ENCODE peak calls at places on chromosome 3, in five cellular contexts. J is vagina, Y is GM12892, X is adrenal gland, N is erythroblast. V is an unnamed sample.

GRCh38 chr3:184889312-184889904 is 77.4 kb downstream of the VPS8 start:
- DNase-seq in J (no peak), Y (no peak), X (no peak), N (no peak), V (no peak)

GRCh38 chr3:47057212-47057671 is 77.8 kb downstream of the NBEAL2 start:
- DNase-seq in J (no peak), Y (peak; percentile 10), X (no peak), N (no peak), V (no peak)

GRCh38 chr3:22585504-22585903 is 617.6 kb upstream of the UBE2E2 start:
- DNase-seq in J (no peak), Y (no peak), X (no peak), N (peak; percentile 67), V (no peak)

GRCh38 chr3:27721717-27722564 is at the start of gene EOMES:
- DNase-seq in J (no peak), Y (no peak), X (no peak), N (peak; percentile 50), V (peak; percentile 42)

GRCh38 chr3:43180027-43180426 is 74.1 kb upstream of the POMGNT2 start:
- DNase-seq in J (no peak), Y (no peak), X (peak; percentile 64), N (no peak), V (peak; percentile 45)

GRCh38 chr3:126107203-126107939 is 23.4 kb upstream of the SLC41A3 start:
- DNase-seq in J (peak; percentile 54), Y (peak; percentile 10), X (peak; percentile 41), N (no peak), V (no peak)

GRCh38 chr3:146390967-146391366 is 78.4 kb downstream of the PLSCR2 start:
- DNase-seq in J (no peak), Y (no peak), X (no peak), N (no peak), V (no peak)

GRCh38 chr3:69081583-69082262 is 1.6 kb upstream of the UBA3 start:
- DNase-seq in J (no peak), Y (no peak), X (no peak), N (peak; percentile 71), V (no peak)

GRCh38 chr3:64185436-64185835 is 39.8 kb downstream of the PRICKLE2 start:
- DNase-seq in J (no peak), Y (no peak), X (no peak), N (no peak), V (no peak)

GRCh38 chr3:3776607-3777006 is 22.6 kb upstream of the LRRN1 start:
- DNase-seq in J (no peak), Y (no peak), X (no peak), N (no peak), V (no peak)

GRCh38 chr3:42265059-42265991 is 660 bp downstream of the CCK start:
- DNase-seq in J (no peak), Y (no peak), X (no peak), N (no peak), V (no peak)

GRCh38 chr3:71309886-71310285 is 273.6 kb downstream of the FOXP1 start:
- DNase-seq in J (no peak), Y (no peak), X (no peak), N (no peak), V (no peak)

GRCh38 chr3:77038468-77038927 is 1.4 kb upstream of the ROBO2 start:
- DNase-seq in J (peak; percentile 90), Y (no peak), X (peak; percentile 90), N (peak; percentile 65), V (peak; percentile 40)

GRCh38 chr3:194336601-194337355 is 14.3 kb downstream of the CPN2 start:
- DNase-seq in J (no peak), Y (no peak), X (no peak), N (no peak), V (no peak)

GRCh38 chr3:51845129-51845528 is 16.3 kb upstream of the IQCF2 start:
- DNase-seq in J (no peak), Y (no peak), X (no peak), N (no peak), V (no peak)

GRCh38 chr3:73203633-73204032 is 142.2 kb downstream of the EBLN2 start:
- DNase-seq in J (no peak), Y (no peak), X (no peak), N (no peak), V (no peak)

GRCh38 chr3:64438837-64439236 is 213.6 kb upstream of the PRICKLE2 start:
- DNase-seq in J (no peak), Y (no peak), X (no peak), N (no peak), V (no peak)

GRCh38 chr3:72190050-72190449 is 405.1 kb upstream of the PROK2 start:
- DNase-seq in J (no peak), Y (no peak), X (no peak), N (no peak), V (no peak)

GRCh38 chr3:13260259-13261103 is 159.6 kb downstream of the NUP210 start:
- DNase-seq in J (no peak), Y (no peak), X (no peak), N (no peak), V (no peak)

GRCh38 chr3:10783360-10784346 is 32.4 kb upstream of the SLC6A11 start:
- DNase-seq in J (no peak), Y (no peak), X (no peak), N (peak; percentile 62), V (no peak)

GRCh38 chr3:195103623-195104022 is 167.3 kb downstream of the XXYLT1 start:
- DNase-seq in J (no peak), Y (no peak), X (no peak), N (no peak), V (no peak)

GRCh38 chr3:48273594-48274211 is 32.8 kb downstream of the ZNF589 start:
- DNase-seq in J (no peak), Y (peak; percentile 60), X (peak; percentile 80), N (peak; percentile 84), V (peak; percentile 55)
- TF ChIP-seq POLR2A in J (no peak), Y (no peak), X (no peak), N (no peak), V (no peak)

DNA sequence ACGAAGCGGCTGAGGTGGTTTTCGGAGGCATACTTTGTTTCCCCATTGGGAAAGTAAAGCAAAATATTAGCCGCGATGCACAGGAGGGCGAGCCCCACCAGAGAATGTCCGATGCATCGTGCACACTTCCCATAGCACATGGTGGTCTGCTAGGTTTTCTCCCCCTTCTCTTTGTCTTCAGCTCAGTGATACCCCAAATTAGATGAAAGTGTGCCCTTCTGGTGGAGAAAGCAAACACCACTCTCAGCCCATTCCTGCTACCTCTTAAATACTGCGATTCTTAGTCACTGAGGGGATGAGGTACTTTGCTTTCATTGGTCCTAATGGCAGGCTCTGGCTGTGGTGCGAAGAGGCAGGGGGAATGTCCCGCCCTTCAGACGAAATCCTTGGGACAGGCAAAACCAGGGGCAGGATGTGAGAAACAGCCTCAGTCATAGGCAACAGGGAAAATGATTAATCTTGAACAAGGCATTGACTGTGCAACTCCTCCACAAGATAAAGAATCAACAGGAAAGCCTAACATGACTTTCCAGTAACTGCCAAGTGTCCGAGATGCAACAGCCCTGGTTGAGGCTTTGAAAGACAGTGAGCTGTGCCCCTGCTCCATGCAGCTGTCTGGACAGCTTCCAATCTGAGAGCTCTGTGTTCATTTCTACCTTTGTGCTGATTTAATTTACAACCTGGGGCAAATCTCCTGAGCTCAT is at the start of gene TM4SF1:
- DNase-seq in J (no peak), Y (no peak), X (peak; percentile 78), N (no peak), V (peak; percentile 57)
- TF ChIP-seq POLR2A in J (peak; percentile 31), Y (no peak), X (peak; percentile 56), N (no peak), V (peak; percentile 65)

GRCh38 chr3:50236484-50237132 is 604 bp downstream of the GNAI2 start:
- DNase-seq in J (no peak), Y (no peak), X (no peak), N (no peak), V (no peak)

GRCh38 chr3:50239649-50240048 is 3.6 kb downstream of the GNAI2 start:
- DNase-seq in J (no peak), Y (no peak), X (no peak), N (no peak), V (no peak)

GRCh38 chr3:50238549-50239026 is 2.6 kb downstream of the GNAI2 start:
- DNase-seq in J (no peak), Y (no peak), X (peak; percentile 95), N (peak; percentile 72), V (peak; percentile 93)

GRCh38 chr3:50237133-50237651 is 1.2 kb downstream of the GNAI2 start:
- DNase-seq in J (no peak), Y (no peak), X (no peak), N (no peak), V (no peak)

GRCh38 chr3:50237754-50238548 is 1.9 kb downstream of the GNAI2 start:
- DNase-seq in J (no peak), Y (peak; percentile 93), X (peak; percentile 94), N (peak; percentile 78), V (peak; percentile 84)
- TF ChIP-seq POLR2A in J (peak; percentile 25), Y (peak; percentile 81), X (no peak), N (peak; percentile 61), V (peak; percentile 52)

DNA sequence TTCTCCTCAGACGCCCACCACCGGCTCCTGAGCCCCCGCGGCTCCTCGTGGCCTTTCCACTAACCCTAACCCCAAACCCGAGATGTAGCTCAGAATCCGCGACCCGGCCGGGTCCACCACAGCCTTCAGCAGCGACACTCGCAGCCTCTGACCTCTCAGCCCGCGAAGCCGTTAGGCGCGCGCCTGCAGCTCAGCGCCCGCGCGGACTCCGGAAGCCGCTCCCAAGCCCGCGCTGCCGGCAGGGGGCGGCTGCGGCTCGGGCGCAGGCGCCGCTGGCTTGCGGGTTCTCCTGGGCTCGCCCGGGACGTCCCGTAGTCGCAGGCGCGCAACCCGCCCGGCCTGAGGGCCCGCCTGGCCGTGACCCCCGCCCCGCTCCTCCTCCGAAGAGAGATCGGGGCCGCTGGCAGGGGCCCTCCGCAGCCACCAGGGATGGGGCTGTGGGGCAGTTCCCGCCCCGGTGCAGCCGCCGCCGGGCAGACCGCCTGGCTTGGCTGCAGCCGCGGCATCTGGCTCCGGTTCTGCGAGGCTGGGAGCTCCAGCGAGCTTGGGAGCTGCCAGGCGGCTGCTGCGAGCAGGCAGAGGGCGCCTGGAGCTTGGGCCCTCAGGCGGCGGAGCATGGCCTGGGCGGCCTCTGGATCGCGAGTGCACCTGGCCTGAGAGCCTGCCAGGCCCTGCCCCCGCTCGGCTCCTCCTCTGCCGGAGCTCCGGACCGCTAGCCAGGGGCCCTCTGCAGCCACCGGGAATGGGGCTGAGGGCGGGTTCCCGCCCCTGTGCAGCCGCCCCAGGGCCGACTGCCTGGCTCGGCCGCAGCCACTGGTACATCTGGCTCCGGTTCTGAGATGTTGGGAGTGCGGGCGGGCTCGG is 120.7 kb downstream of the LMLN start:
- DNase-seq in J (no peak), Y (peak; percentile 31), X (peak; percentile 76), N (peak; percentile 87), V (peak; percentile 77)
- TF ChIP-seq POLR2A in J (no peak), Y (no peak), X (no peak), N (peak; percentile 58), V (no peak)

GRCh38 chr3:32684800-32685603 is at the start of gene CNOT10:
- DNase-seq in J (peak; percentile 93), Y (peak; percentile 81), X (peak; percentile 97), N (peak; percentile 95), V (peak; percentile 97)
- TF ChIP-seq POLR2A in J (no peak), Y (peak; percentile 71), X (no peak), N (peak; percentile 84), V (peak; percentile 49)